ENCODE peak calls at places on chromosomes 4 and X, in six cellular contexts. J is activated T-helper 9 cell treated with anti-CD3 and anti-CD28 coated beads, Interleukin-2, amount 50 U/mL, for 16 hours; F is activated CD4-positive, alpha-beta T cell treated with anti-CD3 and anti-CD28 coated beads, Interleukin-2, amount 50 U/mL, for 24 hours; O is suprapubic skin; W is GM13977; A is RKO. I is an unnamed sample.

GRCh38 chr4:42965326-42965725 is 72.8 kb downstream of the GRXCR1 start:
- DNase-seq in J (no peak), W (no peak), F (no peak), O (no peak), A (peak; percentile 24), I (no peak)

GRCh38 chr4:154779362-154779947 is 1.6 kb upstream of the RBM46 start:
- DNase-seq in W (no peak), O (no peak), F (no peak), J (no peak), A (peak; percentile 58), I (no peak)

GRCh38 chr4:84952004-84952403 is 14.5 kb downstream of the WDFY3 start:
- DNase-seq in A (peak; percentile 6), J (no peak), O (no peak), W (no peak), F (no peak), I (no peak)

GRCh38 chrX:65813245-65813644 is 145.8 kb downstream of the MSN start:
- DNase-seq in F (no peak), O (no peak), A (no peak), J (no peak), W (no peak), I (no peak)

GRCh38 chr4:55554453-55555030 is 7.8 kb upstream of the CLOCK start:
- DNase-seq in O (no peak), W (peak; percentile 25), A (peak; percentile 73), F (no peak), J (no peak), I (no peak)

GRCh38 chr4:173168396-173169177 is at the start of gene GALNT7:
- DNase-seq in A (peak; percentile 64), W (peak; percentile 84), F (peak; percentile 34), J (peak; percentile 56), O (peak; percentile 87), I (peak; percentile 72)

GRCh38 chrX:153968255-153968654 is 3.4 kb downstream of the HCFC1 start:
- DNase-seq in O (no peak), A (no peak), F (no peak), W (no peak), J (no peak), I (no peak)

GRCh38 chr4:177573487-177573886 is 131.2 kb upstream of the AGA start:
- DNase-seq in F (no peak), W (no peak), A (peak; percentile 75), O (no peak), J (no peak), I (no peak)

GRCh38 chr4:121555315-121556107 is 141.3 kb downstream of the ANXA5 start:
- DNase-seq in O (no peak), J (no peak), A (no peak), W (no peak), F (no peak), I (no peak)

GRCh38 chr4:768995-769394 is 56.9 kb downstream of the CPLX1 start:
- DNase-seq in O (no peak), J (no peak), A (no peak), W (no peak), F (no peak), I (no peak)

GRCh38 chr4:20354120-20354519 is 102.4 kb downstream of the SLIT2 start:
- DNase-seq in J (no peak), W (no peak), A (no peak), F (no peak), O (no peak), I (no peak)

GRCh38 chr4:112214397-112215264 is 17.0 kb upstream of the AP1AR start:
- DNase-seq in A (peak; percentile 78), J (no peak), W (no peak), F (no peak), O (no peak), I (no peak)

GRCh38 chr4:77821775-77822174 is 2.6 kb upstream of the CNOT6L start:
- DNase-seq in F (no peak), O (no peak), W (no peak), A (no peak), J (peak; percentile 9), I (no peak)

GRCh38 chr4:83862471-83862870 is 326.6 kb downstream of the GPAT3 start:
- DNase-seq in F (no peak), W (no peak), A (no peak), O (no peak), J (no peak), I (no peak)

GRCh38 chrX:103276581-103277002 is at the start of gene TCEAL5:
- DNase-seq in A (no peak), W (peak; percentile 4), F (no peak), J (no peak), O (no peak), I (peak; percentile 84)

GRCh38 chr4:48896845-48897244 is 9.7 kb downstream of the OCIAD2 start:
- DNase-seq in O (no peak), W (no peak), J (no peak), F (no peak), A (no peak), I (peak; percentile 56)

GRCh38 chr4:169252339-169253086 is 18.2 kb downstream of the SH3RF1 start:
- DNase-seq in F (no peak), A (no peak), W (no peak), O (no peak), J (no peak), I (no peak)

GRCh38 chr4:4541040-4541631 is 712 bp downstream of the STX18 start:
- DNase-seq in A (peak; percentile 82), O (no peak), F (no peak), W (peak; percentile 69), J (no peak), I (no peak)

GRCh38 chr4:181566490-181566889 is 676.7 kb upstream of the TENM3 start:
- DNase-seq in F (no peak), O (no peak), J (no peak), A (no peak), W (no peak), I (no peak)

GRCh38 chr4:145939856-145940255 is 1.2 kb upstream of the ZNF827 start:
- DNase-seq in A (no peak), O (no peak), F (no peak), W (no peak), J (no peak), I (no peak)

GRCh38 chrX:101462892-101463291 is 22.4 kb upstream of the ARMCX4 start:
- DNase-seq in A (peak; percentile 32), W (peak; percentile 35), J (no peak), O (no peak), F (no peak), I (no peak)

GRCh38 chrX:21305799-21306336 is 68.3 kb upstream of the CNKSR2 start:
- DNase-seq in W (no peak), J (no peak), O (no peak), A (no peak), F (no peak), I (no peak)

GRCh38 chrX:98203800-98204199 is 1320.1 kb downstream of the RPA4 start:
- DNase-seq in O (no peak), J (no peak), W (no peak), F (no peak), A (peak; percentile 74), I (no peak)

GRCh38 chr4:15714141-15714540 is 11.3 kb downstream of the BST1 start:
- DNase-seq in J (no peak), A (no peak), F (no peak), W (no peak), O (no peak), I (no peak)

GRCh38 chrX:45667666-45668065 is 467.0 kb upstream of the DIPK2B start:
- DNase-seq in J (no peak), F (no peak), A (peak; percentile 3), O (no peak), W (no peak), I (no peak)